ENCODE peak calls at places on chromosome 7, in six cellular contexts. One of them, this sample, is unnamed.

GRCh38 chr7:149790146-149790548 is 16.8 kb upstream of the ZNF467 start:
- DNase-seq in amygdala: no peak
- DNase-seq in HFF-Myc: no peak
- DNase-seq in anterior cingulate cortex: no peak
- DNase-seq in left ventricle myocardium superior: peak
- DNase-seq in activated CD4-positive, CD25-positive, alpha-beta regulatory T cell: no peak
- DNase-seq in this sample: no peak

GRCh38 chr7:128215739-128216138 is 25.3 kb upstream of the LEP start:
- DNase-seq in amygdala: no peak
- DNase-seq in anterior cingulate cortex: no peak
- DNase-seq in HFF-Myc: no peak
- DNase-seq in left ventricle myocardium superior: no peak
- DNase-seq in activated CD4-positive, CD25-positive, alpha-beta regulatory T cell: no peak
- DNase-seq in this sample: no peak

GRCh38 chr7:44536090-44536489 is 5.0 kb downstream of the NPC1L1 start:
- DNase-seq in anterior cingulate cortex: no peak
- DNase-seq in left ventricle myocardium superior: no peak
- DNase-seq in amygdala: no peak
- DNase-seq in HFF-Myc: no peak
- DNase-seq in activated CD4-positive, CD25-positive, alpha-beta regulatory T cell: no peak
- DNase-seq in this sample: no peak

GRCh38 chr7:19984231-19984632 is 210.8 kb upstream of the TMEM196 start:
- DNase-seq in amygdala: no peak
- DNase-seq in anterior cingulate cortex: no peak
- DNase-seq in HFF-Myc: no peak
- DNase-seq in left ventricle myocardium superior: no peak
- DNase-seq in activated CD4-positive, CD25-positive, alpha-beta regulatory T cell: no peak
- DNase-seq in this sample: no peak

GRCh38 chr7:55963584-55964168 is 709 bp upstream of the NIPSNAP2 start:
- DNase-seq in HFF-Myc: no peak
- DNase-seq in activated CD4-positive, CD25-positive, alpha-beta regulatory T cell: no peak
- DNase-seq in amygdala: no peak
- DNase-seq in anterior cingulate cortex: no peak
- DNase-seq in left ventricle myocardium superior: no peak
- DNase-seq in this sample: no peak

GRCh38 chr7:157892751-157893150 is 555.9 kb downstream of the DNAJB6 start:
- DNase-seq in anterior cingulate cortex: no peak
- DNase-seq in activated CD4-positive, CD25-positive, alpha-beta regulatory T cell: no peak
- DNase-seq in left ventricle myocardium superior: no peak
- DNase-seq in HFF-Myc: no peak
- DNase-seq in amygdala: no peak
- DNase-seq in this sample: no peak

GRCh38 chr7:93046641-93047040 is 71.1 kb downstream of the SAMD9 start:
- DNase-seq in anterior cingulate cortex: no peak
- DNase-seq in HFF-Myc: no peak
- DNase-seq in amygdala: no peak
- DNase-seq in left ventricle myocardium superior: no peak
- DNase-seq in activated CD4-positive, CD25-positive, alpha-beta regulatory T cell: no peak
- DNase-seq in this sample: no peak

GRCh38 chr7:127717502-127718125 is 65.6 kb downstream of the SND1 start:
- DNase-seq in anterior cingulate cortex: no peak
- DNase-seq in activated CD4-positive, CD25-positive, alpha-beta regulatory T cell: no peak
- DNase-seq in amygdala: no peak
- DNase-seq in HFF-Myc: no peak
- DNase-seq in left ventricle myocardium superior: no peak
- DNase-seq in this sample: no peak

GRCh38 chr7:16985621-16986020 is 103.8 kb upstream of the AGR3 start:
- DNase-seq in HFF-Myc: no peak
- DNase-seq in anterior cingulate cortex: no peak
- DNase-seq in activated CD4-positive, CD25-positive, alpha-beta regulatory T cell: no peak
- DNase-seq in left ventricle myocardium superior: no peak
- DNase-seq in amygdala: no peak
- DNase-seq in this sample: no peak

GRCh38 chr7:2710901-2711551 is 23.0 kb downstream of the AMZ1 start:
- DNase-seq in anterior cingulate cortex: no peak
- DNase-seq in amygdala: no peak
- DNase-seq in left ventricle myocardium superior: no peak
- DNase-seq in activated CD4-positive, CD25-positive, alpha-beta regulatory T cell: no peak
- DNase-seq in HFF-Myc: no peak
- DNase-seq in this sample: no peak

GRCh38 chr7:309586-310228 is 19.7 kb downstream of the FOXL3 start:
- DNase-seq in left ventricle myocardium superior: no peak
- DNase-seq in activated CD4-positive, CD25-positive, alpha-beta regulatory T cell: no peak
- DNase-seq in amygdala: no peak
- DNase-seq in anterior cingulate cortex: no peak
- DNase-seq in HFF-Myc: no peak
- DNase-seq in this sample: no peak

GRCh38 chr7:35286986-35287385 is 33.1 kb upstream of the TBX20 start:
- DNase-seq in amygdala: no peak
- DNase-seq in HFF-Myc: no peak
- DNase-seq in anterior cingulate cortex: no peak
- DNase-seq in left ventricle myocardium superior: no peak
- DNase-seq in activated CD4-positive, CD25-positive, alpha-beta regulatory T cell: no peak
- DNase-seq in this sample: no peak

GRCh38 chr7:14905764-14906163 is 3.2 kb upstream of the DGKB start:
- DNase-seq in amygdala: no peak
- DNase-seq in activated CD4-positive, CD25-positive, alpha-beta regulatory T cell: no peak
- DNase-seq in HFF-Myc: no peak
- DNase-seq in left ventricle myocardium superior: no peak
- DNase-seq in anterior cingulate cortex: no peak
- DNase-seq in this sample: no peak

GRCh38 chr7:129969881-129970446 is 17.2 kb upstream of the UBE2H start:
- DNase-seq in anterior cingulate cortex: no peak
- DNase-seq in amygdala: no peak
- DNase-seq in left ventricle myocardium superior: no peak
- DNase-seq in activated CD4-positive, CD25-positive, alpha-beta regulatory T cell: no peak
- DNase-seq in HFF-Myc: peak
- DNase-seq in this sample: peak

GRCh38 chr7:99036531-99037175 is 107.3 kb downstream of the SMURF1 start:
- DNase-seq in anterior cingulate cortex: peak
- DNase-seq in activated CD4-positive, CD25-positive, alpha-beta regulatory T cell: no peak
- DNase-seq in left ventricle myocardium superior: peak
- DNase-seq in HFF-Myc: no peak
- DNase-seq in amygdala: peak
- DNase-seq in this sample: no peak

GRCh38 chr7:44665531-44666213 is 59.2 kb downstream of the OGDH start:
- DNase-seq in amygdala: no peak
- DNase-seq in anterior cingulate cortex: no peak
- DNase-seq in left ventricle myocardium superior: no peak
- DNase-seq in activated CD4-positive, CD25-positive, alpha-beta regulatory T cell: no peak
- DNase-seq in HFF-Myc: no peak
- DNase-seq in this sample: no peak

GRCh38 chr7:1555046-1555812 is 776 bp downstream of the TMEM184A start:
- DNase-seq in anterior cingulate cortex: no peak
- DNase-seq in amygdala: no peak
- DNase-seq in left ventricle myocardium superior: peak
- DNase-seq in HFF-Myc: no peak
- DNase-seq in activated CD4-positive, CD25-positive, alpha-beta regulatory T cell: no peak
- DNase-seq in this sample: no peak

GRCh38 chr7:89334785-89335184 is 539.2 kb upstream of the TEX47 start:
- DNase-seq in left ventricle myocardium superior: no peak
- DNase-seq in activated CD4-positive, CD25-positive, alpha-beta regulatory T cell: no peak
- DNase-seq in HFF-Myc: no peak
- DNase-seq in anterior cingulate cortex: no peak
- DNase-seq in amygdala: no peak
- DNase-seq in this sample: no peak

GRCh38 chr7:104327963-104328307 is 468 bp upstream of the LHFPL3 start:
- DNase-seq in amygdala: no peak
- DNase-seq in activated CD4-positive, CD25-positive, alpha-beta regulatory T cell: no peak
- DNase-seq in HFF-Myc: no peak
- DNase-seq in left ventricle myocardium superior: no peak
- DNase-seq in anterior cingulate cortex: no peak
- DNase-seq in this sample: no peak

GRCh38 chr7:95375591-95376294 is 20.4 kb downstream of the PON3 start:
- DNase-seq in amygdala: no peak
- DNase-seq in HFF-Myc: no peak
- DNase-seq in anterior cingulate cortex: no peak
- DNase-seq in activated CD4-positive, CD25-positive, alpha-beta regulatory T cell: no peak
- DNase-seq in left ventricle myocardium superior: no peak
- DNase-seq in this sample: no peak

GRCh38 chr7:57179776-57180415 is 47.7 kb upstream of the ZNF479 start:
- DNase-seq in left ventricle myocardium superior: no peak
- DNase-seq in anterior cingulate cortex: no peak
- DNase-seq in amygdala: no peak
- DNase-seq in activated CD4-positive, CD25-positive, alpha-beta regulatory T cell: no peak
- DNase-seq in HFF-Myc: no peak
- DNase-seq in this sample: no peak

GRCh38 chr7:50185188-50185587 is 92.1 kb upstream of the ZPBP start:
- DNase-seq in left ventricle myocardium superior: peak
- DNase-seq in anterior cingulate cortex: no peak
- DNase-seq in activated CD4-positive, CD25-positive, alpha-beta regulatory T cell: no peak
- DNase-seq in amygdala: peak
- DNase-seq in HFF-Myc: no peak
- DNase-seq in this sample: no peak

GRCh38 chr7:139619367-139619657 is 95.8 kb downstream of the CLEC2L start:
- DNase-seq in activated CD4-positive, CD25-positive, alpha-beta regulatory T cell: no peak
- DNase-seq in HFF-Myc: no peak
- DNase-seq in anterior cingulate cortex: no peak
- DNase-seq in left ventricle myocardium superior: no peak
- DNase-seq in amygdala: no peak
- DNase-seq in this sample: no peak

GRCh38 chr7:20107582-20107981 is 109.6 kb downstream of the MACC1 start:
- DNase-seq in activated CD4-positive, CD25-positive, alpha-beta regulatory T cell: no peak
- DNase-seq in anterior cingulate cortex: no peak
- DNase-seq in left ventricle myocardium superior: no peak
- DNase-seq in HFF-Myc: no peak
- DNase-seq in amygdala: no peak
- DNase-seq in this sample: no peak

GRCh38 chr7:106840342-106840741 is 24.7 kb upstream of the PIK3CG start:
- DNase-seq in activated CD4-positive, CD25-positive, alpha-beta regulatory T cell: no peak
- DNase-seq in amygdala: no peak
- DNase-seq in HFF-Myc: no peak
- DNase-seq in anterior cingulate cortex: no peak
- DNase-seq in left ventricle myocardium superior: no peak
- DNase-seq in this sample: no peak

GRCh38 chr7:27198871-27199801 is 755 bp downstream of the HOXA13 start:
- DNase-seq in activated CD4-positive, CD25-positive, alpha-beta regulatory T cell: no peak
- DNase-seq in left ventricle myocardium superior: no peak
- DNase-seq in HFF-Myc: no peak
- DNase-seq in anterior cingulate cortex: no peak
- DNase-seq in amygdala: no peak
- DNase-seq in this sample: no peak

GRCh38 chr7:5383314-5384098 is 40.1 kb downstream of the TNRC18 start:
- DNase-seq in amygdala: no peak
- DNase-seq in activated CD4-positive, CD25-positive, alpha-beta regulatory T cell: no peak
- DNase-seq in anterior cingulate cortex: no peak
- DNase-seq in left ventricle myocardium superior: no peak
- DNase-seq in HFF-Myc: no peak
- DNase-seq in this sample: no peak

GRCh38 chr7:138493535-138493934 is 33.5 kb downstream of the TRIM24 start:
- DNase-seq in HFF-Myc: no peak
- DNase-seq in left ventricle myocardium superior: no peak
- DNase-seq in anterior cingulate cortex: no peak
- DNase-seq in activated CD4-positive, CD25-positive, alpha-beta regulatory T cell: no peak
- DNase-seq in amygdala: no peak
- DNase-seq in this sample: no peak

GRCh38 chr7:152050547-152050971 is 25.1 kb downstream of the GALNT11 start:
- DNase-seq in amygdala: peak
- DNase-seq in left ventricle myocardium superior: no peak
- DNase-seq in anterior cingulate cortex: peak
- DNase-seq in activated CD4-positive, CD25-positive, alpha-beta regulatory T cell: no peak
- DNase-seq in HFF-Myc: no peak
- DNase-seq in this sample: no peak

GRCh38 chr7:70788276-70788675 is 343.7 kb upstream of the GALNT17 start:
- DNase-seq in left ventricle myocardium superior: no peak
- DNase-seq in activated CD4-positive, CD25-positive, alpha-beta regulatory T cell: no peak
- DNase-seq in HFF-Myc: no peak
- DNase-seq in anterior cingulate cortex: no peak
- DNase-seq in amygdala: no peak
- DNase-seq in this sample: no peak

GRCh38 chr7:38463277-38464224 is 167.6 kb downstream of the AMPH start:
- DNase-seq in HFF-Myc: peak
- DNase-seq in amygdala: peak
- DNase-seq in activated CD4-positive, CD25-positive, alpha-beta regulatory T cell: peak
- DNase-seq in anterior cingulate cortex: peak
- DNase-seq in left ventricle myocardium superior: peak
- DNase-seq in this sample: no peak

GRCh38 chr7:46011501-46011900 is 90.4 kb upstream of the IGFBP3 start:
- DNase-seq in anterior cingulate cortex: no peak
- DNase-seq in left ventricle myocardium superior: no peak
- DNase-seq in activated CD4-positive, CD25-positive, alpha-beta regulatory T cell: no peak
- DNase-seq in HFF-Myc: no peak
- DNase-seq in amygdala: no peak
- DNase-seq in this sample: no peak

GRCh38 chr7:156038345-156038744 is 226.1 kb upstream of the SHH start:
- DNase-seq in left ventricle myocardium superior: no peak
- DNase-seq in anterior cingulate cortex: no peak
- DNase-seq in HFF-Myc: no peak
- DNase-seq in activated CD4-positive, CD25-positive, alpha-beta regulatory T cell: no peak
- DNase-seq in amygdala: no peak
- DNase-seq in this sample: no peak

GRCh38 chr7:137658194-137658900 is 188.4 kb downstream of the DGKI start:
- DNase-seq in anterior cingulate cortex: no peak
- DNase-seq in left ventricle myocardium superior: no peak
- DNase-seq in activated CD4-positive, CD25-positive, alpha-beta regulatory T cell: no peak
- DNase-seq in amygdala: no peak
- DNase-seq in HFF-Myc: no peak
- DNase-seq in this sample: no peak

GRCh38 chr7:85655252-85655651 is 468.4 kb upstream of the SEMA3D start:
- DNase-seq in left ventricle myocardium superior: no peak
- DNase-seq in amygdala: no peak
- DNase-seq in activated CD4-positive, CD25-positive, alpha-beta regulatory T cell: no peak
- DNase-seq in HFF-Myc: no peak
- DNase-seq in anterior cingulate cortex: no peak
- DNase-seq in this sample: no peak

GRCh38 chr7:116569737-116570136 is 44.9 kb downstream of the CAV1 start:
- DNase-seq in activated CD4-positive, CD25-positive, alpha-beta regulatory T cell: no peak
- DNase-seq in HFF-Myc: no peak
- DNase-seq in amygdala: no peak
- DNase-seq in left ventricle myocardium superior: no peak
- DNase-seq in anterior cingulate cortex: no peak
- DNase-seq in this sample: no peak

GRCh38 chr7:128710391-128710930 is 28.7 kb upstream of the CALU start:
- DNase-seq in amygdala: no peak
- DNase-seq in activated CD4-positive, CD25-positive, alpha-beta regulatory T cell: no peak
- DNase-seq in HFF-Myc: no peak
- DNase-seq in anterior cingulate cortex: no peak
- DNase-seq in left ventricle myocardium superior: no peak
- DNase-seq in this sample: no peak

GRCh38 chr7:27661776-27662489 is 750 bp downstream of the HIBADH start:
- DNase-seq in left ventricle myocardium superior: no peak
- DNase-seq in activated CD4-positive, CD25-positive, alpha-beta regulatory T cell: peak
- DNase-seq in HFF-Myc: no peak
- DNase-seq in anterior cingulate cortex: peak
- DNase-seq in amygdala: peak
- DNase-seq in this sample: no peak

GRCh38 chr7:140211698-140212097 is 34.9 kb upstream of the KDM7A start:
- DNase-seq in anterior cingulate cortex: no peak
- DNase-seq in left ventricle myocardium superior: no peak
- DNase-seq in amygdala: no peak
- DNase-seq in HFF-Myc: no peak
- DNase-seq in activated CD4-positive, CD25-positive, alpha-beta regulatory T cell: no peak
- DNase-seq in this sample: no peak

This sample was measured in Panc1.